ENCODE peak calls at places on chromosomes 1 and 21, in eight cellular contexts. Y is AG09319, N is A549, H is psoas muscle, F is left lung, E is endothelial cell, L is Calu3, P is fibroblast of pulmonary artery. I is an unnamed sample.

GRCh38 chr1:156549831-156550230 is 22.5 kb downstream of the IQGAP3 start:
- DNase-seq in P (no peak), H (no peak), L (no peak), N (no peak), E (no peak), Y (no peak), F (no peak), I (no peak)

GRCh38 chr1:219374167-219374566 is 200.5 kb downstream of the LYPLAL1 start:
- DNase-seq in N (no peak), E (no peak), F (no peak), P (no peak), H (no peak), L (no peak), Y (no peak), I (no peak)

GRCh38 chr1:178926046-178926445 is 55.2 kb upstream of the ANGPTL1 start:
- DNase-seq in H (no peak), F (no peak), N (no peak), E (no peak), Y (no peak), L (no peak), P (no peak), I (no peak)

GRCh38 chr1:240027059-240027462 is 64.6 kb upstream of the FMN2 start:
- DNase-seq in P (peak), Y (no peak), L (peak), N (peak), F (no peak), E (peak), H (no peak), I (no peak)

GRCh38 chr1:227883073-227883520 is 64.6 kb downstream of the WNT9A start:
- DNase-seq in Y (no peak), L (no peak), H (peak), N (no peak), F (no peak), P (no peak), E (no peak), I (peak)

GRCh38 chr1:7586031-7586941 is 184.8 kb upstream of the VAMP3 start:
- DNase-seq in L (no peak), H (no peak), P (no peak), N (no peak), Y (no peak), F (peak), E (no peak), I (no peak)

GRCh38 chr1:45879885-45880598 is 76.6 kb downstream of the MAST2 start:
- DNase-seq in N (no peak), Y (no peak), H (no peak), L (no peak), E (no peak), P (no peak), F (no peak), I (no peak)

GRCh38 chr1:97581614-97582051 is 339.2 kb downstream of the DPYD start:
- DNase-seq in L (no peak), Y (no peak), N (peak), P (peak), F (no peak), H (no peak), E (no peak), I (no peak)

GRCh38 chr1:50110656-50111055 is 1.9 kb downstream of the ELAVL4 start:
- DNase-seq in P (no peak), F (no peak), H (no peak), N (no peak), Y (no peak), E (peak), L (no peak), I (no peak)

GRCh38 chr1:229116114-229116513 is 154.8 kb upstream of the RAB4A start:
- DNase-seq in F (peak), H (no peak), P (peak), E (no peak), L (no peak), N (no peak), Y (no peak), I (no peak)

GRCh38 chr1:44212355-44213221 is 683 bp upstream of the DMAP1 start:
- DNase-seq in E (no peak), L (no peak), P (no peak), N (no peak), H (no peak), F (no peak), Y (no peak), I (no peak)

GRCh38 chr1:9192578-9192977 is 42.0 kb upstream of the H6PD start:
- DNase-seq in H (no peak), F (no peak), Y (no peak), P (no peak), E (no peak), N (no peak), L (no peak), I (no peak)

GRCh38 chr1:9194024-9194423 is 40.5 kb upstream of the H6PD start:
- DNase-seq in H (no peak), N (peak), P (no peak), L (peak), F (no peak), Y (no peak), E (no peak), I (no peak)

GRCh38 chr1:9190234-9190633 is 44.3 kb upstream of the H6PD start:
- DNase-seq in E (no peak), N (no peak), Y (no peak), L (no peak), F (no peak), H (no peak), P (no peak), I (no peak)

GRCh38 chr1:9193226-9193625 is 41.3 kb upstream of the H6PD start:
- DNase-seq in H (no peak), L (no peak), P (peak), N (no peak), Y (no peak), F (no peak), E (no peak), I (no peak)

GRCh38 chr1:9191216-9191615 is 43.4 kb upstream of the H6PD start:
- DNase-seq in P (no peak), F (no peak), L (no peak), N (no peak), Y (no peak), E (no peak), H (no peak), I (no peak)
- TF ChIP-seq CTCF in P (no peak), F (no peak), L (no peak), N (no peak), Y (no peak), E (no peak), H (no peak), I (no peak)

DNA sequence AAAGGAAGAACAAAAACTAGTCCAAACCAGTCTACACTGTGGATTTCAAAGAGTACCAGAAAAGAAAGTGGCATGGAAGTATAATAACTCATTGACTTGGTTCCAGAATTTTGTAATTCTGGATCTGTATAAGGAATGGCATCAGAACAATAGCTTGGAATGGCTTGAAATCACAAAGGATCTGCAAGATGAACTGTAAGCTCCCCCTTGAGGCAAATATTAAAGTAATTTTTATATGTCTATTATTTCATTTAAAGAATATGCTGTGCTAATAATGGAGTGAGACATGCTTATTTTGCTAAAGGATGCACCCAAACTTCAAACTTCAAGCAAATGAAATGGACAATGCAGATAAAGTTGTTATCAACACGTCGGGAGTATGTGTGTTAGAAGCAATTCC is 21.3 kb downstream of the CHODL start:
- DNase-seq in L (no peak), N (no peak), Y (no peak), F (no peak), H (no peak), P (peak), E (no peak), I (no peak)
- TF ChIP-seq CTCF in L (no peak), N (no peak), Y (no peak), F (no peak), H (no peak), P (no peak), E (no peak), I (no peak)

GRCh38 chr1:202561726-202562442 is 148.4 kb downstream of the SYT2 start:
- DNase-seq in E (no peak), L (no peak), N (no peak), F (no peak), Y (no peak), P (no peak), H (no peak), I (no peak)
- TF ChIP-seq CTCF in E (no peak), L (no peak), N (no peak), F (no peak), Y (peak), P (peak), H (no peak), I (no peak)

DNA sequence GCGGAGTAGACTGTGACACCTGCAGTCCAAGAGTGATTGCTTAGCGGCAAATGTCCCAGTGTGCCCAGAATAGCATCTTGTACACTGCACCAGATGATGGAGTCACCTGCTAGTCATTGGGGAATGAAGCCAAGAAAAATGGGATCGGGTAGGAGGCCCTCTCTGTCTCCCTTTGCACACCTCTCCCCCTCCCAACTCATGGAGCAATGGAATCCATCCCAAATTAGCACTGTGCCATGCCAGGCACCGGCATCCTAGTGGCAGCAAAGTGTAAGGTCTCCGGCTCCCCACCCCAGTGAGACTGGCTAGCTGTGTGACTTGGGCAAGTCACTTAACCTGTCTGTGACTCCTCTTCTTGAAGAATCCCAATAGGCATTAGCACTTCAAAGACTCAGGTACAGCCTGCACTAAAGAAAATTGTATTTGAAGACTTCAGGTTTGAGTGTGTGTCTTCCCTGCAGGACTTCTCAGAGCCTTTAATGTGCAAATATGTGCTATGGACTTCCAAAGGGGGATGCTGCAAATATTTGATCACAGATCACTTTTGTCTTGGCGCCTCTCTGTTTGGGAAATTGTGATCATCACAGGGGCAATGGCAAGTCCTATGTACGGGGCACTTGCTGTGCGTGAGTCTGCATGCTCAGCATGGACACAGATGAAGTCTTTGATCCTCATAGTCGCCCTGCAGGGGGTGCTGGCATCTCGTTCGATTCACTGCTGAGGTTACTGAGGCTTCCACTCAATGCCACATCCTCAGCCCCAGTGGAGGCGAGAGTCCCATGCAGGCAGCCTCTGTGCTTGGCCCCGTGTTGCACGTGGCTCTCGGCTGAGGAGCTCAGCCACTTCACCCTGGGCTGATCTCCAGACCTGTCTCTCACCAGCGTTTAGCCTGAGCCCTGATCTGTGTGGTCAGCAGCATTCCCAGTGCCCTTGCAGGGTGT is 272.9 kb upstream of the C1orf174 start:
- DNase-seq in L (no peak), Y (no peak), P (no peak), N (peak), F (no peak), H (no peak), E (no peak), I (no peak)
- TF ChIP-seq CTCF in L (no peak), Y (no peak), P (no peak), N (peak), F (no peak), H (no peak), E (no peak), I (no peak)

I was measured in natural killer cell.